ENCODE peak calls at places on chromosomes 7 and 10, in ten cellular contexts. O is non-pigmented ciliary epithelial cell; S is epithelial cell of esophagus; Q is heart right ventricle; I is naive thymus-derived CD4-positive, alpha-beta T cell; P is body of pancreas; J is H7; M is stimulated activated CD8-positive, alpha-beta memory T cell treated with anti-CD3 and anti-CD28 coated beads, Interleukin-12 subunit alpha, Interleukin-12 subunit beta, amount 100 ng/mL, for 4 hours; A is GM12865; F is NCI-H748 treated with DMSO at 0.1 percent for 48 hours. Z is an unnamed sample.

GRCh38 chr10:1570652-1571051 is 166.7 kb downstream of the ADARB2 start:
- DNase-seq in O (no peak), S (no peak), Q (no peak), I (no peak), P (no peak), J (peak; percentile 83), M (no peak), A (no peak), F (no peak), Z (no peak)

GRCh38 chr10:86782691-86783418 is 26.4 kb downstream of the BMPR1A start:
- DNase-seq in O (no peak), S (no peak), Q (no peak), I (no peak), P (no peak), J (no peak), M (no peak), A (peak; percentile 61), F (no peak), Z (no peak)

GRCh38 chr10:100978896-100979185 is 8.5 kb downstream of the MRPL43 start:
- DNase-seq in O (no peak), S (no peak), Q (no peak), I (no peak), P (no peak), J (no peak), M (no peak), A (no peak), F (no peak), Z (no peak)

GRCh38 chr10:99958287-99958686 is 51.5 kb downstream of the DNMBP start:
- DNase-seq in O (no peak), S (no peak), Q (no peak), I (no peak), P (no peak), J (no peak), M (no peak), A (no peak), F (no peak), Z (no peak)

GRCh38 chr7:128737867-128738390 is 1.2 kb upstream of the CALU start:
- DNase-seq in O (peak; percentile 36), S (peak; percentile 80), Q (no peak), I (no peak), P (no peak), J (no peak), M (no peak), A (no peak), F (no peak), Z (no peak)

GRCh38 chr7:94123136-94123535 is 119.0 kb upstream of the BET1 start:
- DNase-seq in O (no peak), S (no peak), Q (no peak), I (no peak), P (no peak), J (no peak), M (no peak), A (no peak), F (no peak), Z (no peak)

GRCh38 chr10:47336387-47337134 is 11.6 kb upstream of the RBP3 start:
- DNase-seq in O (no peak), S (no peak), Q (no peak), I (no peak), P (no peak), J (no peak), M (no peak), A (no peak), F (no peak), Z (no peak)

GRCh38 chr7:72309476-72309875 is 102.7 kb downstream of the CALN1 start:
- DNase-seq in O (no peak), S (no peak), Q (no peak), I (no peak), P (no peak), J (no peak), M (no peak), A (no peak), F (no peak), Z (no peak)

GRCh38 chr7:135193615-135194081 is 17.7 kb downstream of the WDR91 start:
- DNase-seq in O (peak; percentile 93), S (peak; percentile 57), Q (no peak), I (no peak), P (peak; percentile 25), J (no peak), M (no peak), A (no peak), F (no peak), Z (no peak)